ENCODE peak calls at places on chromosomes 12 and 14, in nine cellular contexts. S is suprapubic skin; R is cardiac muscle cell; W is dorsolateral prefrontal cortex; Y is iPS DF 6.9; V is IMR-90; U is CD8-positive, alpha-beta T cell; E is breast epithelium; N is psoas muscle. P is an unnamed sample.

GRCh38 chr12:78402366-78403134 is 462.0 kb upstream of the SYT1 start:
- DNase-seq in N (no peak), U (no peak), R (no peak), Y (no peak), V (no peak), E (no peak), W (no peak), S (no peak), P (no peak)

GRCh38 chr14:50062438-50063039 is 53.8 kb downstream of the VCPKMT start:
- DNase-seq in U (peak; percentile 55), N (no peak), R (peak; percentile 77), Y (no peak), W (no peak), V (peak; percentile 83), S (no peak), E (no peak), P (no peak)

GRCh38 chr12:77584860-77585259 is 245.8 kb upstream of the NAV3 start:
- DNase-seq in W (no peak), S (no peak), Y (no peak), V (no peak), U (no peak), E (no peak), N (no peak), R (no peak), P (no peak)

GRCh38 chr12:55697686-55698085 is 10.0 kb downstream of the ITGA7 start:
- DNase-seq in U (no peak), W (peak; percentile 15), R (no peak), V (no peak), Y (no peak), S (no peak), E (no peak), N (peak; percentile 31), P (no peak)

GRCh38 chr12:124501080-124501642 is 66.3 kb downstream of the NCOR2 start:
- DNase-seq in E (no peak), R (no peak), U (no peak), V (no peak), W (no peak), N (no peak), S (no peak), Y (no peak), P (no peak)

GRCh38 chr14:74955229-74955999 is at the start of gene PGF:
- DNase-seq in Y (no peak), R (peak; percentile 51), U (no peak), N (peak; percentile 85), W (no peak), S (no peak), E (no peak), V (no peak), P (no peak)

GRCh38 chr12:104792570-104792969 is 165.5 kb downstream of the SLC41A2 start:
- DNase-seq in E (peak; percentile 44), V (peak; percentile 86), S (no peak), W (no peak), R (peak; percentile 87), N (no peak), U (no peak), Y (no peak), P (peak; percentile 39)

GRCh38 chr14:60151715-60152114 is 13.5 kb downstream of the DHRS7 start:
- DNase-seq in V (peak; percentile 92), N (peak; percentile 94), E (peak; percentile 60), Y (no peak), S (peak; percentile 93), W (peak; percentile 86), R (peak; percentile 86), U (peak; percentile 31), P (peak; percentile 62)

GRCh38 chr14:101460986-101461750 is 100.1 kb upstream of the DIO3 start:
- DNase-seq in N (no peak), E (no peak), W (no peak), S (peak; percentile 55), Y (no peak), V (no peak), U (no peak), R (no peak), P (no peak)

GRCh38 chr12:28374556-28374955 is 184.3 kb downstream of the CCDC91 start:
- DNase-seq in S (no peak), E (no peak), V (peak; percentile 74), U (no peak), R (peak; percentile 11), N (no peak), Y (no peak), W (no peak), P (no peak)

GRCh38 chr14:30194769-30195168 is 267.1 kb upstream of the PRKD1 start:
- DNase-seq in R (peak; percentile 92), E (no peak), U (no peak), W (no peak), N (no peak), S (no peak), Y (no peak), V (peak; percentile 91), P (peak; percentile 69)

GRCh38 chr12:45234134-45234865 is 18.4 kb downstream of the ANO6 start:
- DNase-seq in W (no peak), E (peak; percentile 36), U (no peak), S (no peak), N (no peak), R (peak; percentile 97), Y (no peak), V (peak; percentile 98), P (peak; percentile 94)

GRCh38 chr14:67557118-67557517 is 24.0 kb downstream of the PLEKHH1 start:
- DNase-seq in V (peak; percentile 22), E (peak; percentile 41), W (no peak), U (no peak), R (no peak), S (no peak), Y (no peak), N (peak; percentile 22), P (no peak)

GRCh38 chr12:108633081-108633533 is 587 bp downstream of the SELPLG start:
- DNase-seq in N (no peak), R (no peak), V (no peak), E (no peak), U (no peak), W (peak; percentile 12), Y (no peak), S (peak; percentile 70), P (no peak)

GRCh38 chr14:54147285-54147684 is 190.7 kb upstream of the BMP4 start:
- DNase-seq in Y (no peak), R (peak; percentile 66), S (no peak), V (peak; percentile 12), E (no peak), U (no peak), W (no peak), N (no peak), P (no peak)

GRCh38 chr12:85794551-85794950 is 41.7 kb downstream of the RASSF9 start:
- DNase-seq in W (no peak), V (peak; percentile 4), N (no peak), R (peak; percentile 10), U (no peak), Y (no peak), S (no peak), E (no peak), P (no peak)

GRCh38 chr12:104011265-104011664 is 38.7 kb downstream of the GLT8D2 start:
- DNase-seq in N (no peak), S (no peak), U (no peak), W (no peak), Y (no peak), E (no peak), V (peak; percentile 96), R (peak; percentile 84), P (peak; percentile 74)

GRCh38 chr12:131688845-131689154 is 22.1 kb upstream of the SFSWAP start:
- DNase-seq in S (no peak), U (no peak), V (no peak), W (no peak), N (no peak), E (no peak), Y (no peak), R (no peak), P (no peak)
- H3K27me3 ChIP-seq in S (peaks cover 15% of the 10 kb centered on the region), U (no peaks in the 10 kb centered on the region), V (no peaks in the 10 kb centered on the region), W (no peaks in the 10 kb centered on the region), N (peaks cover 6% of the 10 kb centered on the region), E (no peaks in the 10 kb centered on the region), Y (no peaks in the 10 kb centered on the region), R (no peaks in the 10 kb centered on the region), P (no peaks in the 10 kb centered on the region)

DNA sequence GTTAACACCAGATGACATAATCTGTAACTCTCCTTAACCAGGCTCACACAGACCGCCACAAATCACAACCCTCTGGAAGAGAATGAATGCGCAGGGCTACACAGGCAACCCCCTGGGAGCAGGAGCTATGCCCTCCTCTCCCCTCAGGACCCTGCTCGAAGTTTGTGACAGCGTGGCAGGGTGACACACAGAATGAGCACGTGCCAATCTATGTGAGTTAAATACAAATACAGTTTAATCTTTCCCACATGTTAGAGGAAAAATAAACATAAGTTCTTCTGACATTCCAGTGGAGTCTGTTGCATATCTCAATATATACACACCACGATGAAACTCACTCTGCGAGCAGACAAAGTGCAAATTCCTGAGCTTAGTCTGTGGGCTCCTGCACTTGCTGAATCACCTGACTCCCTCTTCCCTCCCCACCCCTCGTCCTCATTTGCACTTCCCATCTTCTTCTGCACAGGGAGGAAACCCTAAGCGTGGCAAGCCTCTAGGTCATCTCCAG is 37.6 kb downstream of the BCAT1 start:
- DNase-seq in U (no peak), R (peak; percentile 41), Y (no peak), W (no peak), S (no peak), V (peak; percentile 98), N (no peak), E (no peak), P (peak; percentile 89)
- H3K4me3 ChIP-seq in U (no peak overlapping the region), R (no peak overlapping the region), Y (no peak overlapping the region), W (no peak overlapping the region), S (no peak overlapping the region), V (no peak overlapping the region), N (no peak overlapping the region), E (no peak overlapping the region), P (no peak overlapping the region)

GRCh38 chr14:95133282-95133681 is 24.0 kb downstream of the DICER1 start:
- DNase-seq in R (no peak), W (no peak), Y (no peak), E (no peak), U (no peak), S (no peak), V (peak; percentile 35), N (no peak), P (no peak)

GRCh38 chr14:95132732-95133131 is 24.6 kb downstream of the DICER1 start:
- DNase-seq in W (no peak), S (no peak), E (no peak), U (no peak), V (peak; percentile 85), Y (no peak), N (no peak), R (no peak), P (no peak)

GRCh38 chr14:95136631-95137030 is 20.7 kb downstream of the DICER1 start:
- DNase-seq in W (no peak), S (no peak), N (no peak), U (no peak), R (no peak), E (no peak), Y (no peak), V (peak; percentile 23), P (no peak)

GRCh38 chr14:95137164-95137803 is 20.0 kb downstream of the DICER1 start:
- DNase-seq in S (no peak), E (no peak), N (no peak), R (no peak), W (no peak), V (no peak), Y (no peak), U (no peak), P (no peak)

GRCh38 chr14:95134304-95134933 is 22.9 kb downstream of the DICER1 start:
- DNase-seq in U (no peak), N (no peak), W (no peak), Y (no peak), V (peak; percentile 76), S (no peak), E (no peak), R (peak; percentile 39), P (no peak)
- H3K27ac ChIP-seq in U (no peak overlapping the region), N (no peak overlapping the region), W (peak overlapping the region; percentile 81), Y (no peak overlapping the region), V (peak overlapping the region; percentile 76), S (no peak overlapping the region), E (no peak overlapping the region), R (no peak overlapping the region), P (no peak overlapping the region)

GRCh38 chr14:36585100-36585499 is 2.7 kb upstream of the NKX2-8 start:
- DNase-seq in R (no peak), V (no peak), E (no peak), S (no peak), W (no peak), N (no peak), Y (no peak), U (no peak), P (no peak)
- H3K27me3 ChIP-seq in R (peaks cover 98% of the 10 kb centered on the region), V (peaks cover 56% of the 10 kb centered on the region), E (no peaks in the 10 kb centered on the region), S (peaks cover 73% of the 10 kb centered on the region), W (peaks cover 99% of the 10 kb centered on the region), N (peaks cover 32% of the 10 kb centered on the region), Y (peaks cover 76% of the 10 kb centered on the region), U (no peaks in the 10 kb centered on the region), P (peaks cover 50% of the 10 kb centered on the region)